ENCODE peak calls at places on chromosomes 12 and 14, in five cellular contexts. W is vagina, B is right cardiac atrium, I is MM.1S, V is colonic mucosa. M is an unnamed sample.
A peak's percentile ranks its signal among the peaks of the same experiment; 100 is the strongest.

GRCh38 chr12:96130396-96131059 is 63.6 kb upstream of the ELK3 start:
- DNase-seq in W (no peak), I (no peak), V (no peak), B (no peak), M (no peak)

GRCh38 chr14:60974070-60974469 is 6.8 kb downstream of the TRMT5 start:
- DNase-seq in W (no peak), V (no peak), I (no peak), B (no peak), M (no peak)

GRCh38 chr14:35400707-35401421 is 3.7 kb downstream of the NFKBIA start:
- DNase-seq in B (no peak), W (no peak), I (no peak), V (no peak), M (no peak)

GRCh38 chr12:1593232-1594044 is 943 bp downstream of the FBXL14 start:
- DNase-seq in V (peak; percentile 68), W (no peak), B (no peak), I (peak; percentile 75), M (peak; percentile 45)

GRCh38 chr12:92859650-92860386 is 69.3 kb downstream of the EEA1 start:
- DNase-seq in V (no peak), I (no peak), W (no peak), B (no peak), M (no peak)

GRCh38 chr12:6180300-6181051 is 19.7 kb upstream of the CD9 start:
- DNase-seq in W (no peak), I (no peak), B (peak; percentile 87), V (peak; percentile 59), M (peak; percentile 74)

GRCh38 chr12:81963651-81964050 is 204.5 kb upstream of the PPFIA2 start:
- DNase-seq in V (no peak), I (no peak), B (no peak), W (no peak), M (no peak)

GRCh38 chr12:123106640-123107359 is 44.1 kb downstream of the PITPNM2 start:
- DNase-seq in I (peak; percentile 46), B (peak; percentile 78), V (peak; percentile 29), W (no peak), M (peak; percentile 60)

GRCh38 chr12:44876554-44877275 is 600 bp upstream of the NELL2 start:
- DNase-seq in W (no peak), I (peak; percentile 28), B (peak; percentile 65), V (peak; percentile 19), M (no peak)

GRCh38 chr14:99875421-99875820 is 82.2 kb downstream of the EML1 start:
- DNase-seq in I (no peak), B (no peak), W (no peak), V (no peak), M (no peak)

GRCh38 chr12:107760207-107760816 is 625 bp downstream of the PRDM4 start:
- DNase-seq in W (no peak), B (peak; percentile 69), I (peak; percentile 33), V (peak; percentile 56), M (peak; percentile 6)

GRCh38 chr12:121079736-121080272 is 40.8 kb upstream of the OASL start:
- DNase-seq in V (no peak), I (no peak), W (no peak), B (no peak), M (no peak)

GRCh38 chr12:26715232-26715631 is 117.8 kb downstream of the ITPR2 start:
- DNase-seq in I (no peak), V (no peak), B (no peak), W (no peak), M (no peak)

GRCh38 chr12:3299929-3300832 is 190.8 kb upstream of the PRMT8 start:
- DNase-seq in W (peak; percentile 96), B (peak; percentile 93), V (peak; percentile 93), I (peak; percentile 86), M (peak; percentile 90)

GRCh38 chr14:34649344-34649743 is 19.4 kb upstream of the SNX6 start:
- DNase-seq in I (no peak), B (no peak), W (no peak), V (no peak), M (no peak)

GRCh38 chr14:23185046-23185445 is 1.6 kb upstream of the SLC7A8 start:
- DNase-seq in B (no peak), I (no peak), V (no peak), W (no peak), M (no peak)

GRCh38 chr14:65281991-65282908 is 130.3 kb upstream of the FUT8 start:
- DNase-seq in I (peak; percentile 58), B (peak; percentile 50), V (no peak), W (no peak), M (peak; percentile 36)

GRCh38 chr14:59190372-59190771 is 1.9 kb downstream of the DAAM1 start:
- DNase-seq in V (peak; percentile 28), I (no peak), W (no peak), B (no peak), M (no peak)

GRCh38 chr12:27974735-27975221 is 2.2 kb upstream of the PTHLH start:
- DNase-seq in I (no peak), V (no peak), B (peak; percentile 27), W (no peak), M (no peak)

GRCh38 chr14:72909163-72909562 is 15.3 kb upstream of the DPF3 start:
- DNase-seq in I (no peak), B (no peak), V (no peak), W (no peak), M (no peak)

DNA sequence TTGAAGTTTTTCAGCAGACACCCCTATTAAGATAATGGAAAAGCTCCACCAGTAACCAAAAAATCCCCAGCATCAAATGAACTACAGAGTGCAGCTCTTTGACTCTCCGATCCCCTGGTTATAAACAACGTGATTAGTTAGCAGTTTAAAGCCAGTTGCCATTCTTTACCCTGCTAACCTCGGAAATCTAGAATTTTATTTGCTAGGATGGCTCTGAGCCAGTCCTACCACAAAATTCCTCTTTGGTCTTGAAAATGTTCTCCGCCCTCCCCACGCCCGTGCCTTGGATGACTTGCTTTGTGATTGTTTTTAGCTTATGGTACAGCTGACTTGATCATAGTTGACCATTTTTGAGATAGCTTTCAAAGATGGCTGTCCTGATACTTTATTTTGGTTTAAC is 1.2 kb downstream of the KLHDC2 start:
- DNase-seq in W (no peak), B (no peak), V (peak; percentile 69), I (no peak), M (no peak)
- H3K27ac ChIP-seq in W (peak overlapping the region; percentile 98), B (peak overlapping the region; percentile 94), V (peak overlapping the region; percentile 97), I (peak overlapping the region; percentile 88), M (peak overlapping the region; percentile 94)

DNA sequence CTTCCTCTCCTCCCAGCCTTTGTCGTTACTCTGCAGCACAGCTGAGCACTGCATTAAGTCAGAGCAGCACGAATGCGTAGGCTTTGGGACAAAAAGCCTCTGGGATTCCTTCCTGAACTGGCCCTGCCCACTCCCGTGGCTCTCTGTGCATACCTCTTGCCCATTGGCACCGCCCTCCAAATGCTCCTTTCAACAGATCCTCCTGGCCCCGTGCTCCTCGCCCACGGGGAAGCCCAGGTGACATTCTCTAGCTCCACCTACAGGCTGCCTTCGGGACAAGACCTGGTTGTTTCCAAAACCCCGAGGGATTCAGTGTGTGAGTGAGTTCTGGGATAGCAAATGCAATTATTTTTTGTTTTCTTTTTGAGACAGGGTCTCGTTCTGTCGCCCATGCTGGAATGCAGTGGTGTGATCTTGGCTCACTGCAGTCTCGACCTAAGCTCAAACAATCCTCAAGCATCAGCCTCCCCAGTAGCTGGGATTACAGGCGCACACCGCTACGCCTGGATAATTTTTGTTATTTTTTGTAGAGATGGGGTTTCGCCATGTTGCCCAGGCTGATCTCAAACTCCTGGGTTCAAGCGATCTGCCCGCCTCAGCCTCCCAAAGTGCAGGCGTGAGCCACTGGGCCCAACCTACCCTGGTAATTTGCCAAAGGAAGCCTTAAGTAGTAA is 17.9 kb upstream of the TDRD9 start:
- DNase-seq in V (peak; percentile 91), W (no peak), B (peak; percentile 86), I (peak; percentile 40), M (peak; percentile 71)
- H3K4me3 ChIP-seq in V (no peak overlapping the region), W (no peak overlapping the region), B (no peak overlapping the region), I (no peak overlapping the region), M (peak overlapping the region; percentile 21)

GRCh38 chr12:64221656-64222010 is 463 bp downstream of the KICS2 start:
- DNase-seq in W (peak; percentile 92), I (peak; percentile 68), B (peak; percentile 94), V (peak; percentile 94), M (peak; percentile 83)

GRCh38 chr12:64218597-64218996 is 3.5 kb downstream of the KICS2 start:
- DNase-seq in I (peak; percentile 52), W (no peak), V (no peak), B (no peak), M (no peak)

GRCh38 chr12:64222011-64222765 is at the start of gene KICS2:
- DNase-seq in B (peak; percentile 97), I (peak; percentile 95), W (peak; percentile 93), V (peak; percentile 94), M (peak; percentile 93)

GRCh38 chr12:64219135-64219534 is 3.0 kb downstream of the KICS2 start:
- DNase-seq in B (no peak), I (no peak), W (no peak), V (no peak), M (no peak)

GRCh38 chr12:64220046-64220445 is 2.0 kb downstream of the KICS2 start:
- DNase-seq in V (no peak), W (no peak), B (no peak), I (no peak), M (no peak)
- H3K27ac ChIP-seq in V (no peak overlapping the region), W (no peak overlapping the region), B (no peak overlapping the region), I (no peak overlapping the region), M (no peak overlapping the region)

GRCh38 chr12:114403044-114403689 is 2.8 kb downstream of the TBX5 start:
- DNase-seq in B (peak; percentile 77), W (no peak), I (no peak), V (no peak), M (peak; percentile 60)
- H3K4me3 ChIP-seq in B (peak overlapping the region; percentile 83), W (no peak overlapping the region), I (no peak overlapping the region), V (no peak overlapping the region), M (peak overlapping the region; percentile 79)

GRCh38 chr12:49939707-49940106 is 10.8 kb upstream of the AQP2 start:
- DNase-seq in B (no peak), W (no peak), I (no peak), V (no peak), M (no peak)

GRCh38 chr12:49937639-49938300 is 12.8 kb upstream of the AQP2 start:
- DNase-seq in V (no peak), B (no peak), W (no peak), I (no peak), M (no peak)

GRCh38 chr12:49941556-49942511 is 8.7 kb upstream of the AQP2 start:
- DNase-seq in W (no peak), B (no peak), V (no peak), I (no peak), M (no peak)

GRCh38 chr12:49936895-49937294 is 13.6 kb upstream of the AQP2 start:
- DNase-seq in B (no peak), W (no peak), V (no peak), I (no peak), M (no peak)

GRCh38 chr12:49939307-49939706 is 11.2 kb upstream of the AQP2 start:
- DNase-seq in I (no peak), W (no peak), B (no peak), V (no peak), M (no peak)
- H3K27ac ChIP-seq in I (no peak overlapping the region), W (no peak overlapping the region), B (no peak overlapping the region), V (no peak overlapping the region), M (no peak overlapping the region)

M was measured in heart right ventricle.